ENCODE peak calls at places on chromosomes 7 and 10, in nine cellular contexts. I, Y, L, B, X, R, T, U and H are unnamed samples.

GRCh38 chr10:115948415-115948814 is 324.6 kb downstream of the GFRA1 start:
- DNase-seq in U (no peak), X (no peak), I (no peak), L (no peak), B (no peak), R (no peak), Y (no peak), T (no peak), H (no peak)

GRCh38 chr10:23345861-23346260 is 1.3 kb upstream of the C10orf67 start:
- DNase-seq in U (no peak), B (no peak), L (no peak), X (peak), I (no peak), Y (no peak), R (no peak), T (no peak), H (no peak)

GRCh38 chr10:80988755-80989154 is 451.1 kb downstream of the SH2D4B start:
- DNase-seq in L (no peak), Y (no peak), T (no peak), R (no peak), I (no peak), B (no peak), U (no peak), X (no peak), H (no peak)

GRCh38 chr7:118169146-118169545 is 14.8 kb upstream of the LSM8 start:
- DNase-seq in X (peak), L (no peak), T (no peak), Y (no peak), B (no peak), R (no peak), U (no peak), I (no peak), H (no peak)

GRCh38 chr10:48610585-48611093 is 5.8 kb upstream of the ARHGAP22 start:
- DNase-seq in Y (peak), X (no peak), L (no peak), B (no peak), R (no peak), T (no peak), U (no peak), I (no peak), H (no peak)

GRCh38 chr10:49015700-49016099 is 76.1 kb upstream of the LRRC18 start:
- DNase-seq in X (no peak), L (no peak), T (no peak), R (no peak), B (no peak), U (no peak), I (no peak), Y (no peak), H (no peak)

GRCh38 chr7:3119963-3120362 is 76.3 kb upstream of the CARD11 start:
- DNase-seq in I (no peak), R (no peak), T (no peak), X (no peak), B (no peak), Y (no peak), U (no peak), L (no peak), H (no peak)

GRCh38 chr10:129433266-129433665 is 33.8 kb upstream of the MGMT start:
- DNase-seq in T (no peak), B (no peak), Y (no peak), U (no peak), I (no peak), R (no peak), X (no peak), L (no peak), H (no peak)

GRCh38 chr10:4351723-4352565 is 474.1 kb upstream of the AKR1E2 start:
- DNase-seq in B (no peak), X (no peak), T (no peak), I (no peak), L (no peak), U (no peak), R (no peak), Y (no peak), H (no peak)

GRCh38 chr10:100618091-100618615 is 82.4 kb downstream of the HIF1AN start:
- DNase-seq in X (no peak), R (no peak), B (no peak), L (no peak), T (no peak), U (no peak), Y (peak), I (no peak), H (no peak)

GRCh38 chr10:5890519-5890878 is 456 bp downstream of the FBH1 start:
- DNase-seq in L (no peak), R (peak), I (no peak), Y (peak), T (no peak), B (no peak), X (no peak), U (no peak), H (no peak)

GRCh38 chr7:151351027-151351426 is 9.4 kb downstream of the NUB1 start:
- DNase-seq in B (no peak), X (no peak), U (no peak), I (no peak), L (no peak), T (no peak), Y (no peak), R (no peak), H (peak)

GRCh38 chr10:1368772-1369171 is 312.6 kb downstream of the WDR37 start:
- DNase-seq in I (no peak), B (peak), U (no peak), L (peak), X (no peak), R (peak), T (peak), Y (peak), H (no peak)

GRCh38 chr7:112290065-112290464 is 83.6 kb downstream of the ZNF277 start:
- DNase-seq in X (no peak), T (no peak), I (no peak), U (no peak), Y (no peak), L (no peak), B (no peak), R (no peak), H (no peak)

GRCh38 chr10:124447741-124448466 is 1.9 kb downstream of the NKX1-2 start:
- DNase-seq in U (no peak), T (no peak), Y (no peak), B (no peak), I (no peak), L (no peak), X (no peak), R (no peak), H (no peak)

GRCh38 chr7:133815677-133816210 is 311.4 kb upstream of the LRGUK start:
- DNase-seq in L (no peak), T (no peak), I (no peak), U (no peak), R (no peak), B (no peak), X (no peak), Y (no peak), H (no peak)

GRCh38 chr7:44498230-44498954 is 7.9 kb upstream of the NUDCD3 start:
- DNase-seq in I (no peak), U (no peak), X (no peak), B (no peak), R (no peak), Y (no peak), T (no peak), L (no peak), H (no peak)

GRCh38 chr10:103202319-103202718 is 9.2 kb upstream of the NT5C2 start:
- DNase-seq in I (no peak), B (peak), T (no peak), U (no peak), L (no peak), R (no peak), X (no peak), Y (no peak), H (no peak)

GRCh38 chr10:21508987-21509334 is 16.5 kb downstream of the SKIDA1 start:
- DNase-seq in U (no peak), Y (no peak), R (no peak), I (no peak), T (no peak), L (no peak), X (no peak), B (no peak), H (no peak)

GRCh38 chr10:68137174-68137573 is 27.9 kb downstream of the MYPN start:
- DNase-seq in L (no peak), U (no peak), I (no peak), Y (no peak), R (no peak), T (no peak), B (no peak), X (no peak), H (no peak)

GRCh38 chr10:44647877-44648542 is 263.1 kb upstream of the CXCL12 start:
- DNase-seq in L (no peak), T (no peak), U (no peak), B (no peak), R (no peak), I (no peak), Y (no peak), X (no peak), H (no peak)

GRCh38 chr7:137975223-137975622 is 26.7 kb downstream of the CREB3L2 start:
- DNase-seq in Y (no peak), T (no peak), U (no peak), R (no peak), L (peak), X (peak), B (no peak), I (no peak), H (no peak)

GRCh38 chr7:101140339-101140699 is 13.4 kb downstream of the SERPINE1 start:
- DNase-seq in U (no peak), R (no peak), T (no peak), B (no peak), Y (no peak), X (peak), L (no peak), I (no peak), H (no peak)

GRCh38 chr10:100887761-100888296 is 24.9 kb upstream of the SLF2 start:
- DNase-seq in T (no peak), Y (peak), U (no peak), I (no peak), L (no peak), B (no peak), X (no peak), R (peak), H (no peak)

GRCh38 chr10:78028438-78029293 is 649 bp downstream of the POLR3A start:
- DNase-seq in X (peak), R (peak), B (no peak), I (no peak), L (no peak), T (peak), U (no peak), Y (no peak), H (no peak)